ENCODE peak calls at places on chromosomes 13 and 19, in seven cellular contexts. F, N, U, X, Z, Q and D are unnamed samples.

GRCh38 chr19:1067341-1068103 is 555 bp downstream of the ARHGAP45 start:
- DNase-seq in F (no peak), N (no peak), U (no peak), X (no peak), Z (no peak), Q (peak; percentile 73), D (no peak)

GRCh38 chr19:29618434-29618833 is 12.4 kb downstream of the POP4 start:
- DNase-seq in F (no peak), N (no peak), U (no peak), X (no peak), Z (no peak), Q (no peak), D (no peak)

GRCh38 chr19:7773841-7774240 is 10.8 kb downstream of the CLEC4M start:
- DNase-seq in F (no peak), N (no peak), U (no peak), X (no peak), Z (no peak), Q (no peak), D (no peak)

GRCh38 chr13:70668983-70669382 is 560.7 kb upstream of the KLHL1 start:
- DNase-seq in F (no peak), N (no peak), U (no peak), X (no peak), Z (no peak), Q (no peak), D (no peak)

GRCh38 chr13:46372071-46372470 is 15.0 kb downstream of the RUBCNL start:
- DNase-seq in F (no peak), N (no peak), U (no peak), X (no peak), Z (no peak), Q (no peak), D (no peak)

GRCh38 chr19:33514885-33515485 is 6.6 kb downstream of the PEPD start:
- DNase-seq in F (no peak), N (no peak), U (peak; percentile 17), X (no peak), Z (peak; percentile 27), Q (no peak), D (no peak)

GRCh38 chr13:26585136-26585535 is 27.7 kb downstream of the WASF3 start:
- DNase-seq in F (no peak), N (no peak), U (no peak), X (no peak), Z (no peak), Q (no peak), D (no peak)

GRCh38 chr13:36163809-36164308 is 32.7 kb upstream of the DCLK1 start:
- DNase-seq in F (no peak), N (peak; percentile 84), U (no peak), X (no peak), Z (peak; percentile 82), Q (no peak), D (peak; percentile 40)

GRCh38 chr13:41897126-41897525 is 63.8 kb downstream of the VWA8 start:
- DNase-seq in F (no peak), N (no peak), U (no peak), X (no peak), Z (no peak), Q (no peak), D (no peak)

GRCh38 chr19:17826508-17827056 is 5.3 kb upstream of the INSL3 start:
- DNase-seq in F (no peak), N (no peak), U (no peak), X (no peak), Z (no peak), Q (no peak), D (no peak)

GRCh38 chr19:11233073-11233472 is 6.3 kb upstream of the ANGPTL8 start:
- DNase-seq in F (no peak), N (no peak), U (no peak), X (no peak), Z (no peak), Q (no peak), D (no peak)

GRCh38 chr13:32660227-32660626 is 74.0 kb downstream of the PDS5B start:
- DNase-seq in F (no peak), N (no peak), U (no peak), X (no peak), Z (no peak), Q (no peak), D (no peak)

GRCh38 chr19:11699931-11700794 is 38.6 kb downstream of the ZNF823 start:
- DNase-seq in F (no peak), N (peak; percentile 15), U (no peak), X (no peak), Z (peak; percentile 13), Q (no peak), D (no peak)